ENCODE peak calls at places on chromosomes 11 and 22, in nine cellular contexts. One of them, this sample, is unnamed.

GRCh38 chr22:31347251-31348008 is 1.3 kb upstream of the PATZ1 start:
- DNase-seq in nephron progenitor cell: peak; percentile 73
- DNase-seq in GM03348: peak; percentile 75
- DNase-seq in RWPE1: peak; percentile 35
- DNase-seq in MM.1S: peak; percentile 77
- DNase-seq in AG08395: peak; percentile 48
- DNase-seq in naive thymus-derived CD8-positive, alpha-beta T cell: peak; percentile 52
- DNase-seq in WTC11: peak; percentile 60
- DNase-seq in NCI-H1694: peak; percentile 39
- DNase-seq in this sample: peak; percentile 77

GRCh38 chr11:62383822-62384221 is 35.0 kb upstream of the SCGB1A1 start:
- DNase-seq in nephron progenitor cell: no peak
- DNase-seq in GM03348: no peak
- DNase-seq in RWPE1: no peak
- DNase-seq in MM.1S: no peak
- DNase-seq in AG08395: no peak
- DNase-seq in naive thymus-derived CD8-positive, alpha-beta T cell: no peak
- DNase-seq in WTC11: no peak
- DNase-seq in NCI-H1694: no peak
- DNase-seq in this sample: no peak

GRCh38 chr11:1750840-1751520 is 585 bp upstream of the IFITM10 start:
- DNase-seq in nephron progenitor cell: no peak
- DNase-seq in GM03348: no peak
- DNase-seq in RWPE1: no peak
- DNase-seq in MM.1S: no peak
- DNase-seq in AG08395: no peak
- DNase-seq in naive thymus-derived CD8-positive, alpha-beta T cell: no peak
- DNase-seq in WTC11: no peak
- DNase-seq in NCI-H1694: no peak
- DNase-seq in this sample: no peak

GRCh38 chr11:111403021-111403725 is 24.1 kb upstream of the POU2AF1 start:
- DNase-seq in nephron progenitor cell: no peak
- DNase-seq in GM03348: no peak
- DNase-seq in RWPE1: no peak
- DNase-seq in MM.1S: no peak
- DNase-seq in AG08395: no peak
- DNase-seq in naive thymus-derived CD8-positive, alpha-beta T cell: no peak
- DNase-seq in WTC11: no peak
- DNase-seq in NCI-H1694: peak; percentile 18
- DNase-seq in this sample: no peak

GRCh38 chr11:88414385-88414861 is 76.9 kb upstream of the CTSC start:
- DNase-seq in nephron progenitor cell: no peak
- DNase-seq in GM03348: no peak
- DNase-seq in RWPE1: peak; percentile 13
- DNase-seq in MM.1S: no peak
- DNase-seq in AG08395: no peak
- DNase-seq in naive thymus-derived CD8-positive, alpha-beta T cell: no peak
- DNase-seq in WTC11: no peak
- DNase-seq in NCI-H1694: no peak
- DNase-seq in this sample: no peak

GRCh38 chr22:40535642-40536041 is 100.9 kb downstream of the MRTFA start:
- DNase-seq in nephron progenitor cell: no peak
- DNase-seq in GM03348: no peak
- DNase-seq in RWPE1: no peak
- DNase-seq in MM.1S: no peak
- DNase-seq in AG08395: no peak
- DNase-seq in naive thymus-derived CD8-positive, alpha-beta T cell: no peak
- DNase-seq in WTC11: no peak
- DNase-seq in NCI-H1694: no peak
- DNase-seq in this sample: no peak

GRCh38 chr11:130476200-130476921 is 27.9 kb downstream of the ADAMTS15 start:
- DNase-seq in nephron progenitor cell: no peak
- DNase-seq in GM03348: no peak
- DNase-seq in RWPE1: no peak
- DNase-seq in MM.1S: no peak
- DNase-seq in AG08395: peak; percentile 45
- DNase-seq in naive thymus-derived CD8-positive, alpha-beta T cell: no peak
- DNase-seq in WTC11: no peak
- DNase-seq in NCI-H1694: no peak
- DNase-seq in this sample: no peak

GRCh38 chr22:43592470-43592869 is 180.7 kb downstream of the MPPED1 start:
- DNase-seq in nephron progenitor cell: peak; percentile 18
- DNase-seq in GM03348: no peak
- DNase-seq in RWPE1: no peak
- DNase-seq in MM.1S: no peak
- DNase-seq in AG08395: no peak
- DNase-seq in naive thymus-derived CD8-positive, alpha-beta T cell: no peak
- DNase-seq in WTC11: peak; percentile 68
- DNase-seq in NCI-H1694: no peak
- DNase-seq in this sample: no peak

GRCh38 chr11:59261150-59261549 is 48.4 kb upstream of the MPEG1 start:
- DNase-seq in nephron progenitor cell: no peak
- DNase-seq in GM03348: no peak
- DNase-seq in RWPE1: no peak
- DNase-seq in MM.1S: no peak
- DNase-seq in AG08395: no peak
- DNase-seq in naive thymus-derived CD8-positive, alpha-beta T cell: no peak
- DNase-seq in WTC11: no peak
- DNase-seq in NCI-H1694: no peak
- DNase-seq in this sample: no peak

GRCh38 chr11:112780351-112781043 is 180.7 kb upstream of the NCAM1 start:
- DNase-seq in nephron progenitor cell: no peak
- DNase-seq in GM03348: peak; percentile 74
- DNase-seq in RWPE1: peak; percentile 76
- DNase-seq in MM.1S: no peak
- DNase-seq in AG08395: peak; percentile 27
- DNase-seq in naive thymus-derived CD8-positive, alpha-beta T cell: no peak
- DNase-seq in WTC11: no peak
- DNase-seq in NCI-H1694: no peak
- DNase-seq in this sample: no peak

GRCh38 chr11:6968816-6969215 is 42.6 kb downstream of the ZNF215 start:
- DNase-seq in nephron progenitor cell: no peak
- DNase-seq in GM03348: peak; percentile 46
- DNase-seq in RWPE1: no peak
- DNase-seq in MM.1S: no peak
- DNase-seq in AG08395: peak; percentile 58
- DNase-seq in naive thymus-derived CD8-positive, alpha-beta T cell: no peak
- DNase-seq in WTC11: no peak
- DNase-seq in NCI-H1694: no peak
- DNase-seq in this sample: no peak